ENCODE peak calls at places on chromosomes 7 and 10, in five cellular contexts. C is upper lobe of right lung, V is cardiac muscle cell, L is ascending aorta, I is GM06990. E is an unnamed sample.

GRCh38 chr10:69213601-69214311 is 6.4 kb upstream of the HKDC1 start:
- DNase-seq in C (no peak), V (no peak), L (peak), I (no peak), E (no peak)

GRCh38 chr10:32171213-32171612 is 115.0 kb upstream of the KIF5B start:
- DNase-seq in C (no peak), V (no peak), L (peak), I (no peak), E (no peak)

GRCh38 chr7:97499204-97499603 is 232.7 kb upstream of the TAC1 start:
- DNase-seq in C (no peak), V (peak), L (no peak), I (no peak), E (no peak)

GRCh38 chr10:84452006-84452405 is 123.6 kb downstream of the CCSER2 start:
- DNase-seq in C (no peak), V (peak), L (no peak), I (no peak), E (no peak)

GRCh38 chr7:4190021-4190981 is 491.8 kb upstream of the FOXK1 start:
- DNase-seq in C (no peak), V (no peak), L (no peak), I (no peak), E (no peak)

GRCh38 chr10:79179404-79180309 is 110.9 kb downstream of the ZMIZ1 start:
- DNase-seq in C (no peak), V (no peak), L (no peak), I (no peak), E (no peak)

GRCh38 chr10:91034494-91035157 is 113.7 kb upstream of the ANKRD1 start:
- DNase-seq in C (peak), V (peak), L (peak), I (no peak), E (no peak)

GRCh38 chr10:83801983-83802382 is 337.3 kb upstream of the GHITM start:
- DNase-seq in C (no peak), V (peak), L (no peak), I (no peak), E (no peak)

GRCh38 chr7:13201628-13202027 is 514.2 kb downstream of the ARL4A start:
- DNase-seq in C (no peak), V (no peak), L (no peak), I (no peak), E (no peak)

GRCh38 chr10:92857904-92858514 is 9.7 kb downstream of the EXOC6 start:
- DNase-seq in C (no peak), V (no peak), L (no peak), I (no peak), E (no peak)

DNA sequence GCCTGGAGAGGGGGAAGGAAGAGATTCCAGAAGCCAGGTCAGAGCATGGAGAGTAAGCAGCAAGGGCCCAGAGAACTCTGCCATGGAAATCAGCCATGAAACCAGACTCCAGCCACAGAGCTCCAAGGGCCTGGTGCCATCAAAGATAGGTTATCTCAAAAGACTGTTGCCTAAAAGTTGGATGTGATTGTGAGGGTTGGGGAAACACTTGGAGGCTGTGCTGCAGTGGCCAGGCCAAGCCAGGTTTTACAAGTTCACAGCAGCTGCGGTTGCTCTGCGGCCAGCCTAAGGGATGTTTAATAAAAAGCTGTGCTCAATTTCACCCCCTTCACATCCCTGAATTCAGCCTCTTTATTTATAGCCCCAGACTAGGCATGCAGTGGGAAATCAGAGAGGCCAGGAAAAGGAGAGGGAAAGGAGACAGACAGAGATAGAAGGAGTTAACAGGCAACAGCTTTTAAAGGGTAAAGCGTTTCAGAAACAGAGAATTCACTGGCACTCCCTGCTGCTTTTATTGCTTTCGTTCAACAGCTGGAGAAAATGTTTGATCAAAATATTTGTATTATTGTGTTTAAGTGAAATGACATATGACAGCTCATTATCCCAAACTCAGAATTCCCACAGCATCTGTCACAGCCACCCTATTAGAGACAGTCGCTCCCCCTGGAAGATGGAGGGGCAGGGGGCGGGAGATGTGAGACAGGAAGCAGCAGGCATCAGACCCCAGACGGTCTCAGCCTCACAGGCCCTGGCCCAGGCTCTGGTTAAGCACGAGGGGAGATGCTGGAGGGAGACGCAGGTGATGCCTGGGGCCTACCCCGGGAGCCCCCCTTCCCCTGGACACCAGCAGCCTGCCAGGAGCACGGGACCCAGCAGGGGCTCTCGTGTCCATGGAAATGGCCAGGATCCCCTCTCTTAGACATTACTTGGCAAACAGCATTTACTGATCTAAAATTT is 140.1 kb downstream of the GLI3 start:
- DNase-seq in C (no peak), V (peak), L (no peak), I (no peak), E (no peak)
- TF ChIP-seq CTCF in C (no peak), V (no peak), L (no peak), I (no peak), E (no peak)

DNA sequence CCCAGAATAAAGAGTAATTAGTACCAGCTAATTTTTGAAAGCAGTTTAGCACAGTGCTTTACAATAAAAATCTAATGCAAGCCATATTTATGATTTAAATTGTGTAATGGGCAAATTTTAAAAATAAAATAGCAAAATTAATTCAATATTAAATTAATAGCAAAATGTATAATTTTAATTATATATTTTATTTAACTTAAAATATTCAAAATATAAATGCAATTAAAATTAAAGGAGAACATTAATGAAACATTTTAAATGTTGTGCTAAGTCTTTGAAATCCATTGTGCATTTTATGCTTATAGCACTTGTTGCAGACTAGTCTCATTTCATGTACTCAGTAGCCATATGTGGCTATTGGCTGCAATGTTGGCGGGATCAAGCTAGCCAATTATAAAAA is 367.6 kb downstream of the SUGCT start:
- DNase-seq in C (no peak), V (no peak), L (no peak), I (no peak), E (no peak)
- TF ChIP-seq CTCF in C (no peak), V (no peak), L (no peak), I (no peak), E (no peak)

GRCh38 chr7:146054909-146055308 is 61.7 kb upstream of the CNTNAP2 start:
- DNase-seq in C (no peak), V (no peak), L (no peak), I (no peak), E (no peak)
- TF ChIP-seq CTCF in C (no peak), V (no peak), L (no peak), I (no peak), E (no peak)

GRCh38 chr7:33906697-33907096 is 1.4 kb downstream of the BMPER start:
- DNase-seq in C (no peak), V (no peak), L (no peak), I (no peak), E (no peak)

GRCh38 chr7:33909755-33910154 is 4.4 kb downstream of the BMPER start:
- DNase-seq in C (no peak), V (no peak), L (no peak), I (no peak), E (no peak)

GRCh38 chr7:33910756-33911155 is 5.4 kb downstream of the BMPER start:
- DNase-seq in C (no peak), V (no peak), L (no peak), I (no peak), E (no peak)

GRCh38 chr7:33907625-33908024 is 2.3 kb downstream of the BMPER start:
- DNase-seq in C (no peak), V (no peak), L (no peak), I (no peak), E (no peak)

GRCh38 chr7:33909312-33909711 is 4.0 kb downstream of the BMPER start:
- DNase-seq in C (no peak), V (no peak), L (no peak), I (no peak), E (no peak)
- TF ChIP-seq CTCF in C (no peak), V (no peak), L (no peak), I (no peak), E (no peak)

GRCh38 chr7:106112118-106112971 is at the start of gene SYPL1:
- DNase-seq in C (peak), V (peak), L (peak), I (peak), E (peak)
- TF ChIP-seq CTCF in C (peak), V (no peak), L (no peak), I (no peak), E (no peak)

DNA sequence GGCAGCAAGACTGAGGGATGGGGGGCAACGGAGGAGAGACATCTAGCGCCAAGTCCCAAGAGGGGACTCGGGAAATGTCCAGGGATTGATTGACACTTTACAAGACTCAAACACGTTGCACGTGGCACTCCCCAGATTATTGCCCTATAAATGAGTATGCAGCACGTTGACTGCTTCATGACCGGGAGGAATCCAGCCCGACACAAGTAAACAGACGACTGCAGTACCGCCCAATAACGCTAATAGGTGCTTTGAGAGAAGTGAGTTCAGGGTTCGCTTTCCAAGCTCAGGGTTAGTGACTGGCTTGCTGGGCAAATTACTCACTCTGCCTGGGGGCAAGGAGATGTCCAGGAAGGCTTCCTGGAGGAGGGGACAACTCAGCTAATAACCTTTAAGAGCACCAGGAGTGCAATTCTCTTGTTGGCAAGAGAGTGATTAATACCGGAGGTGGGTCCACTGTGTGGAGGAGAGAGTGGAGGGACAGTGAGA is 73.3 kb upstream of the MYL10 start:
- DNase-seq in C (no peak), V (no peak), L (no peak), I (no peak), E (no peak)
- TF ChIP-seq CTCF in C (no peak), V (no peak), L (no peak), I (no peak), E (no peak)